ENCODE peak calls at places on chromosomes 13 and 19, in four cellular contexts. One of them, this sample, is unnamed.
A peak's percentile ranks its signal among the peaks of the same experiment; 100 is the strongest.

GRCh38 chr13:65582160-65582559 is 1648.0 kb downstream of the PCDH9 start:
- DNase-seq in brain microvascular endothelial cell: no peak
- DNase-seq in body of pancreas: no peak
- DNase-seq in ascending aorta: no peak
- DNase-seq in this sample: no peak

GRCh38 chr13:75486654-75487053 is 4.7 kb upstream of the TBC1D4 start:
- DNase-seq in brain microvascular endothelial cell: no peak
- DNase-seq in body of pancreas: no peak
- DNase-seq in ascending aorta: no peak
- DNase-seq in this sample: no peak

GRCh38 chr19:23978068-23978467 is 63.4 kb downstream of the ZNF726 start:
- DNase-seq in brain microvascular endothelial cell: no peak
- DNase-seq in body of pancreas: no peak
- DNase-seq in ascending aorta: no peak
- DNase-seq in this sample: no peak

GRCh38 chr19:1112254-1113208 is 8.7 kb downstream of the GPX4 start:
- DNase-seq in brain microvascular endothelial cell: no peak
- DNase-seq in body of pancreas: peak; percentile 51
- DNase-seq in ascending aorta: no peak
- DNase-seq in this sample: no peak

GRCh38 chr13:57629821-57630235 is 1.7 kb upstream of the PCDH17 start:
- DNase-seq in brain microvascular endothelial cell: peak; percentile 77
- DNase-seq in body of pancreas: peak; percentile 88
- DNase-seq in ascending aorta: peak; percentile 87
- DNase-seq in this sample: no peak

GRCh38 chr19:35856546-35857149 is at the start of gene KIRREL2:
- DNase-seq in brain microvascular endothelial cell: no peak
- DNase-seq in body of pancreas: peak; percentile 53
- DNase-seq in ascending aorta: no peak
- DNase-seq in this sample: no peak

GRCh38 chr19:43644181-43644580 is 4.5 kb upstream of the CADM4 start:
- DNase-seq in brain microvascular endothelial cell: no peak
- DNase-seq in body of pancreas: no peak
- DNase-seq in ascending aorta: no peak
- DNase-seq in this sample: no peak

GRCh38 chr13:92433963-92434362 is 792.6 kb upstream of the GPC6 start:
- DNase-seq in brain microvascular endothelial cell: no peak
- DNase-seq in body of pancreas: no peak
- DNase-seq in ascending aorta: no peak
- DNase-seq in this sample: no peak

GRCh38 chr13:49441846-49442245 is 2.0 kb downstream of the CAB39L start:
- DNase-seq in brain microvascular endothelial cell: no peak
- DNase-seq in body of pancreas: no peak
- DNase-seq in ascending aorta: no peak
- DNase-seq in this sample: no peak

GRCh38 chr19:19262190-19263057 is 10.7 kb downstream of the TM6SF2 start:
- DNase-seq in brain microvascular endothelial cell: no peak
- DNase-seq in body of pancreas: no peak
- DNase-seq in ascending aorta: no peak
- DNase-seq in this sample: no peak

GRCh38 chr13:110476220-110476617 is 85.3 kb downstream of the RAB20 start:
- DNase-seq in brain microvascular endothelial cell: no peak
- DNase-seq in body of pancreas: no peak
- DNase-seq in ascending aorta: no peak
- DNase-seq in this sample: no peak
- H3K4me3 ChIP-seq in brain microvascular endothelial cell: no peak overlapping the region
- H3K4me3 ChIP-seq in body of pancreas: no peak overlapping the region
- H3K4me3 ChIP-seq in ascending aorta: no peak overlapping the region
- H3K4me3 ChIP-seq in this sample: no peak overlapping the region

GRCh38 chr13:101452519-101453485 is at the start of gene ITGBL1:
- DNase-seq in brain microvascular endothelial cell: no peak
- DNase-seq in body of pancreas: no peak
- DNase-seq in ascending aorta: peak; percentile 71
- DNase-seq in this sample: no peak
- H3K4me3 ChIP-seq in brain microvascular endothelial cell: peak within 1 kb of the TSS; percentile 62
- H3K4me3 ChIP-seq in body of pancreas: no peak within 1 kb of the TSS
- H3K4me3 ChIP-seq in ascending aorta: peak within 1 kb of the TSS; percentile 59
- H3K4me3 ChIP-seq in this sample: no peak within 1 kb of the TSS

GRCh38 chr13:52161193-52161646 is 1.8 kb upstream of the NEK3 start:
- DNase-seq in brain microvascular endothelial cell: no peak
- DNase-seq in body of pancreas: no peak
- DNase-seq in ascending aorta: no peak
- DNase-seq in this sample: no peak

GRCh38 chr13:52162279-52163101 is 3.1 kb upstream of the NEK3 start:
- DNase-seq in brain microvascular endothelial cell: peak; percentile 24
- DNase-seq in body of pancreas: no peak
- DNase-seq in ascending aorta: no peak
- DNase-seq in this sample: peak; percentile 71

GRCh38 chr13:52159159-52159982 is at the start of gene NEK3:
- DNase-seq in brain microvascular endothelial cell: peak; percentile 36
- DNase-seq in body of pancreas: peak; percentile 65
- DNase-seq in ascending aorta: peak; percentile 82
- DNase-seq in this sample: peak; percentile 70

GRCh38 chr13:52158629-52159158 is 703 bp downstream of the NEK3 start:
- DNase-seq in brain microvascular endothelial cell: peak; percentile 12
- DNase-seq in body of pancreas: no peak
- DNase-seq in ascending aorta: no peak
- DNase-seq in this sample: peak; percentile 53

GRCh38 chr13:52160053-52160452 is 656 bp upstream of the NEK3 start:
- DNase-seq in brain microvascular endothelial cell: no peak
- DNase-seq in body of pancreas: no peak
- DNase-seq in ascending aorta: no peak
- DNase-seq in this sample: no peak
- H3K4me3 ChIP-seq in brain microvascular endothelial cell: no peak overlapping the region
- H3K4me3 ChIP-seq in body of pancreas: no peak overlapping the region
- H3K4me3 ChIP-seq in ascending aorta: peak overlapping the region; percentile 81
- H3K4me3 ChIP-seq in this sample: no peak overlapping the region

GRCh38 chr13:102825921-102826706 is 19.7 kb upstream of the ERCC5 start:
- DNase-seq in brain microvascular endothelial cell: peak; percentile 59
- DNase-seq in body of pancreas: no peak
- DNase-seq in ascending aorta: no peak
- DNase-seq in this sample: no peak
- H3K4me3 ChIP-seq in brain microvascular endothelial cell: peak overlapping the region; percentile 45
- H3K4me3 ChIP-seq in body of pancreas: no peak overlapping the region
- H3K4me3 ChIP-seq in ascending aorta: no peak overlapping the region
- H3K4me3 ChIP-seq in this sample: no peak overlapping the region

DNA sequence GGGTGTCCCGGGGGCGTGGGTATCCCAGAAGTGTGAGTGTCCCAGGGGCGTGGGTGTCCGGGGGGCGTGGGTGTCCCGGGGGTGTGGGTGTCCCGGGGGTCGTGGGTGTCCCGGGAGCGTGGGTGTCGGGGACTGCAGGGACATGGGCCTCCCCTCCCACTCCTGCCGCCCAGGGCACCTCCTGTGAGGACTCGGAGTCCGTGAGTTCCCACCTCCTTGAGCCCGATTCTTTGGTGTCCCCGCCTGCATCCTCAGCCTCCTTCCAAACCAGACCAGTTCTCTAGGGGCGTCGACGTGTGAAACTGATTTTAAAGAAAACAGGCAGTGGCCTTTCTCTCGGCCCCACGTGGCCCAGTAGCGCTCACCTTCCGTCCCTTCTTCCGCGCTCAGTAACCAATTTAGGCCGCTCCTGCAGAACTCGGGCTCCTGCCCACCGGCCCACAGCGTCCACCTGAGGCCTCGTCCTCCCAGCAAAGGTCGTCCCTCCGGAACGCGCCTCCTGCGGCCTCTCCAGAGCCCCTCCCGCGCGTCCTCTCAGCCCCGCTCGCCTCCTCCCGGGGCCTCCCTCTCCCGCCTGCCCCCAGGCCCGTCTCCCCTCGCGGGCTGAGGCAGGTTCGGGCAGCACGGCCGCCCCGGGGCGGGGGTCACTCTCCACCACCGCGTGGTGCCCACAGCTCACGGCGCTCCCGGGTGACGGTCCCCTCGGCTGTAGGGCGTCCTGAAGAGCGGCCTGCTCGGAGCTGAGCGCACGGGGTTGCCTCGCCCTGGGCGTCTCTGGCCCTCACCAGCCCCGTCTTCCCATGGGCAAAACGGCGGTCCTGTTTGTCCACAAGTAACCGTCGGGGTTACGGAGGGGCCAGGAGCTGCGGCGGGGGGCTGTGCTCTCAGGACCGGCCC is 3.8 kb downstream of the F7 start:
- DNase-seq in brain microvascular endothelial cell: no peak
- DNase-seq in body of pancreas: no peak
- DNase-seq in ascending aorta: no peak
- DNase-seq in this sample: no peak
- H3K4me3 ChIP-seq in brain microvascular endothelial cell: no peak overlapping the region
- H3K4me3 ChIP-seq in body of pancreas: no peak overlapping the region
- H3K4me3 ChIP-seq in ascending aorta: peak overlapping the region; percentile 40
- H3K4me3 ChIP-seq in this sample: no peak overlapping the region

DNA sequence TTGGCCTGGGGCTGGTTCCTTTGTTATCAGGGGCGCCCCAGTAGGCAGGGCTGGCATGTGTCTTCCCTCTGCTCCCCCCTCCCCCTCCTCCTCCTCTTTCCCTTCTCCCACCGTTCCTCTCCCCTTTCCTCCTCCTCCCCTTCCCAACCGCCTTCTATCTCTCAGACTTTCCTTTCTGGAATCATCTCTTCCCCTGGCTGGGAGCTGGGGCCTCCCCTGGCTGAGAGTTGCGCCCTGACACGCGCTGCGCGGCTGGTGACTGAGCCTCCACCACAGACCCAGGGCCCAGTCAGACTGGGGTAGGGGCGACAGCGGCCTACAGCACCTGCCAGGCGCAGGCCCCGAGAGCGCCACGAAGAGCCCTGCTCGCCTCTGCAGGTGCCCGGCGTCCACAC is 2.8 kb downstream of the PNMA8B start:
- DNase-seq in brain microvascular endothelial cell: no peak
- DNase-seq in body of pancreas: no peak
- DNase-seq in ascending aorta: no peak
- DNase-seq in this sample: no peak
- H3K4me3 ChIP-seq in brain microvascular endothelial cell: no peak overlapping the region
- H3K4me3 ChIP-seq in body of pancreas: no peak overlapping the region
- H3K4me3 ChIP-seq in ascending aorta: peak overlapping the region; percentile 45
- H3K4me3 ChIP-seq in this sample: no peak overlapping the region

DNA sequence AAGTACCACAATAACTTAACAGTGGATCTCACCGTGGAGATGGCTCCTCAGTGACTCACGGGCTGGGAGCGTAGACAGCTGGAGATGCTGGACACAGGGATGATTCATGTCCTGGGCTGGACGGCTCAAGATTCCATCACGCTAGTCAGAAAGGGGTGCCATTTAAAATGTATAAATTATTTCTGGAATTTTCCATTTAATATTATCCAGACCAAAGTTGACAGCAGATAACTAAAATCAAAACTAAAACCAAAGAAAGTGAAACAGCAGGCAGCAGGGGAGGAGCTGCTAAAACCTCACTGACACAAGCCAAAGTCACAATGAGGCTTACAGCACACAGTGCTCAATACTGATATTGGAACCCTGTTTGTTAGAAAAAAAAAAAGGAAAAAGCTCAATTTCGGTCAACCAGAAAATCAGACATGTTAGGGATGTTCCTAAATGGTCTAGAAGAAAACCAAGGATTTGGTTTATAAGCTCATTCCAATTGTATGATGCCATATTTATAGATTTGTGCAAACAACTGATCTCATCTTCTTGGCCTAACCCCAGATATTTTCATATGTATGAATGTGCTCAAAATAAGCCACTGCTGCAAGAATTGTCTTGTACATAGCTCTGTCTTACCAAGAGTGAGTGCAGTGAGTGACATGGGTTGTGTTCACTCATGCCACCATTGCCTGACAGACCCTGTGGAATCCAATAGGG is 111.8 kb downstream of the SACS start:
- DNase-seq in brain microvascular endothelial cell: peak; percentile 98
- DNase-seq in body of pancreas: no peak
- DNase-seq in ascending aorta: peak; percentile 92
- DNase-seq in this sample: peak; percentile 83
- H3K4me3 ChIP-seq in brain microvascular endothelial cell: peak overlapping the region; percentile 24
- H3K4me3 ChIP-seq in body of pancreas: no peak overlapping the region
- H3K4me3 ChIP-seq in ascending aorta: peak overlapping the region; percentile 42
- H3K4me3 ChIP-seq in this sample: peak overlapping the region; percentile 35

GRCh38 chr19:57682226-57682766 is 519 bp downstream of the ZNF551 start:
- DNase-seq in brain microvascular endothelial cell: no peak
- DNase-seq in body of pancreas: no peak
- DNase-seq in ascending aorta: no peak
- DNase-seq in this sample: no peak

GRCh38 chr19:57688011-57688763 is 6.4 kb downstream of the ZNF551 start:
- DNase-seq in brain microvascular endothelial cell: no peak
- DNase-seq in body of pancreas: no peak
- DNase-seq in ascending aorta: no peak
- DNase-seq in this sample: no peak

GRCh38 chr19:57689750-57690149 is 8.0 kb downstream of the ZNF551 start:
- DNase-seq in brain microvascular endothelial cell: no peak
- DNase-seq in body of pancreas: no peak
- DNase-seq in ascending aorta: no peak
- DNase-seq in this sample: no peak

GRCh38 chr19:57687363-57688010 is 5.7 kb downstream of the ZNF551 start:
- DNase-seq in brain microvascular endothelial cell: no peak
- DNase-seq in body of pancreas: no peak
- DNase-seq in ascending aorta: no peak
- DNase-seq in this sample: no peak

DNA sequence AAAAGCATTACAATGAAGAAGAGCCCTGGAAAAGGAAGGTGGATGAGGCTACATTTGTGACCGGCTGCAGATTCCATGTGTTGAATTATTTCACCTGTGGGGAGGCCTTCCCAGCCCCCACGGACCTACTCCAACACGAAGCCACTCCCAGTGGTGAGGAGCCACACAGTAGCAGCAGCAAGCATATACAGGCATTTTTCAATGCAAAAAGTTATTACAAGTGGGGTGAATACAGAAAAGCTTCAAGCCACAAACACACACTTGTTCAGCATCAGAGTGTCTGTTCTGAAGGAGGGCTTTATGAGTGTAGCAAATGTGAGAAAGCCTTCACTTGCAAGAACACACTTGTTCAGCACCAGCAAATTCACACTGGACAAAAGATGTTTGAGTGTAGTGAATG is 5.0 kb downstream of the ZNF551 start:
- DNase-seq in brain microvascular endothelial cell: no peak
- DNase-seq in body of pancreas: no peak
- DNase-seq in ascending aorta: no peak
- DNase-seq in this sample: no peak
- H3K4me3 ChIP-seq in brain microvascular endothelial cell: no peak overlapping the region
- H3K4me3 ChIP-seq in body of pancreas: no peak overlapping the region
- H3K4me3 ChIP-seq in ascending aorta: peak overlapping the region; percentile 11
- H3K4me3 ChIP-seq in this sample: no peak overlapping the region

DNA sequence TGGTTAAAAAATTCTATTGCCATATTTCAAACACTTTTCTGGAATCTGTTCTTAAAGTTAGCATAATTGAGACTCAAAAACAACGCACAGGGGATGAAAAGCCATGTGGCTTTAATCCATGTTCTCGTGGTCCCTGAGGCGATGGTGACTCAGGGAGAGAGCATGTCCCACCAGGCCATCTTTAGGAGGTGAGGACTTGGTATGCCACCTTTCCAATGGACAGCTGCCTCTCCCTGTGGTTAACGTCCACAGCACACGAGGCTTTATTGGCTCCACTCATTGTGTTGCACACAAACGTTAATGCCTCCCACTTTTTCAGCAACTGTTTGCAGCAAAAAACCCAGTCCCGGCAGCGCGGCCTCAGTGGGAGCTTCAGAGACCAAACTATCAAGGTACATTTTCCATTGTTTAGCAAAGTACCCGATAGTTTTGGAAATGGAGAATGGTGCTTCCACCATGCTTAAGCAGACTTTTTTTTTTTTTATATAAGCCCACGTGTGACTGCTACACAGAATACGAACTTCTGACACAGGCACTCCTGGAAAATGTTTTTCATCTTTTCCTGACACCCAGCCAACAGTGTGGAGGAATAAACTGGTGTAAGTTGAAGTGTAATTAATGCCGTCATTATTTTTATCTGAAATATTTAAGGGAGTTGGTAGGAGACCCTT is 51.2 kb downstream of the EFNB2 start:
- DNase-seq in brain microvascular endothelial cell: no peak
- DNase-seq in body of pancreas: no peak
- DNase-seq in ascending aorta: no peak
- DNase-seq in this sample: no peak
- H3K4me3 ChIP-seq in brain microvascular endothelial cell: no peak overlapping the region
- H3K4me3 ChIP-seq in body of pancreas: no peak overlapping the region
- H3K4me3 ChIP-seq in ascending aorta: peak overlapping the region; percentile 23
- H3K4me3 ChIP-seq in this sample: no peak overlapping the region

This sample was measured in SJCRH30.